ENCODE peak calls at places on chromosome 21, in six cellular contexts. E is suprapubic skin, B is HL-60, A is transverse colon, Q is SK-N-SH, X is GM12892. V is an unnamed sample.

GRCh38 chr21:15203740-15204139 is 138.9 kb upstream of the NRIP1 start:
- DNase-seq in E (no peak), B (no peak), A (no peak), Q (no peak), X (no peak), V (no peak)

GRCh38 chr21:41752231-41752681 is 14.6 kb downstream of the RIPK4 start:
- DNase-seq in E (no peak), B (no peak), A (no peak), Q (no peak), X (no peak), V (no peak)

GRCh38 chr21:42539931-42540343 is 26.3 kb downstream of the SLC37A1 start:
- DNase-seq in E (no peak), B (no peak), A (no peak), Q (no peak), X (no peak), V (no peak)

GRCh38 chr21:27406297-27407009 is 439.6 kb upstream of the ADAMTS5 start:
- DNase-seq in E (no peak), B (no peak), A (no peak), Q (peak), X (no peak), V (no peak)

GRCh38 chr21:33217168-33217567 is 12.6 kb upstream of the IFNAR2 start:
- DNase-seq in E (no peak), B (no peak), A (no peak), Q (no peak), X (no peak), V (no peak)

GRCh38 chr21:27647921-27648320 is 681.0 kb upstream of the ADAMTS5 start:
- DNase-seq in E (no peak), B (no peak), A (no peak), Q (no peak), X (no peak), V (no peak)

GRCh38 chr21:33402011-33402979 is 918 bp upstream of the IFNGR2 start:
- DNase-seq in E (peak), B (peak), A (peak), Q (peak), X (peak), V (peak)

GRCh38 chr21:31180256-31181088 is 142.2 kb upstream of the KRTAP19-8 start:
- DNase-seq in E (no peak), B (no peak), A (no peak), Q (peak), X (no peak), V (no peak)

GRCh38 chr21:20315044-20315443 is 683.2 kb upstream of the NCAM2 start:
- DNase-seq in E (no peak), B (no peak), A (no peak), Q (no peak), X (no peak), V (no peak)

GRCh38 chr21:39676054-39676771 is 63.5 kb downstream of the B3GALT5 start:
- DNase-seq in E (no peak), B (no peak), A (peak), Q (peak), X (no peak), V (no peak)

GRCh38 chr21:31564439-31564838 is 95.1 kb upstream of the SOD1 start:
- DNase-seq in E (no peak), B (no peak), A (no peak), Q (no peak), X (no peak), V (no peak)

GRCh38 chr21:45074818-45075605 is 632 bp downstream of the ADARB1 start:
- DNase-seq in E (no peak), B (no peak), A (no peak), Q (peak), X (no peak), V (peak)

GRCh38 chr21:45073301-45074047 is 906 bp upstream of the ADARB1 start:
- DNase-seq in E (no peak), B (no peak), A (peak), Q (peak), X (no peak), V (peak)

GRCh38 chr21:45072963-45073300 is 1.4 kb upstream of the ADARB1 start:
- DNase-seq in E (no peak), B (no peak), A (no peak), Q (no peak), X (no peak), V (no peak)

GRCh38 chr21:45075606-45076244 is 1.3 kb downstream of the ADARB1 start:
- DNase-seq in E (no peak), B (no peak), A (no peak), Q (no peak), X (no peak), V (no peak)

GRCh38 chr21:45074048-45074817 is at the start of gene ADARB1:
- DNase-seq in E (no peak), B (no peak), A (peak), Q (peak), X (peak), V (peak)
- TF ChIP-seq POLR2AphosphoS5 in E (no peak), B (peak), A (no peak), Q (peak), X (no peak), V (peak)

GRCh38 chr21:16592399-16592798 is 862.6 kb downstream of the USP25 start:
- DNase-seq in E (no peak), B (no peak), A (no peak), Q (peak), X (no peak), V (no peak)

GRCh38 chr21:16594191-16594590 is 864.4 kb downstream of the USP25 start:
- DNase-seq in E (no peak), B (no peak), A (no peak), Q (no peak), X (no peak), V (no peak)

DNA sequence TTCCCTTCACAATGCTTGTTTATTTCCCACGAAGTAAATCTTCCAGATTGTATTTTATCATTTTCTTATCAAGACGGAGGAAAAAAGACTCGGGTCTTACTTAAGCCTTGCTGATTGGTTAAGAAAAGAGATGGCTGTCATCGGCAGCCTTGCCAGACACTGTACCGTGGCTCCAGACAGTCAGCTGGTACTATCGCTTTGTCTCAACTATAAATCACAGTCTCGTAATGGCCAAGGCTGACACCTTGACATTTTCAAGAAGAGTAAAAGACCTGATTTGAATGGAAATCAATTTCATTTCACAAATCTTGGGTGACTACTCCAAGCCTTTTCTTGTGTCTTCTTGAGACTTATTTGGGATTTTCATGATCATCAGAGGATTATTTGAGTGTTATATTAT is 868.0 kb downstream of the USP25 start:
- DNase-seq in E (no peak), B (no peak), A (no peak), Q (no peak), X (no peak), V (no peak)
- TF ChIP-seq POLR2AphosphoS5 in E (no peak), B (no peak), A (no peak), Q (no peak), X (no peak), V (no peak)

GRCh38 chr21:25639167-25639921 is at the start of gene JAM2:
- DNase-seq in E (peak), B (no peak), A (peak), Q (peak), X (peak), V (peak)
- TF ChIP-seq POLR2AphosphoS5 in E (no peak), B (no peak), A (no peak), Q (no peak), X (no peak), V (peak)

DNA sequence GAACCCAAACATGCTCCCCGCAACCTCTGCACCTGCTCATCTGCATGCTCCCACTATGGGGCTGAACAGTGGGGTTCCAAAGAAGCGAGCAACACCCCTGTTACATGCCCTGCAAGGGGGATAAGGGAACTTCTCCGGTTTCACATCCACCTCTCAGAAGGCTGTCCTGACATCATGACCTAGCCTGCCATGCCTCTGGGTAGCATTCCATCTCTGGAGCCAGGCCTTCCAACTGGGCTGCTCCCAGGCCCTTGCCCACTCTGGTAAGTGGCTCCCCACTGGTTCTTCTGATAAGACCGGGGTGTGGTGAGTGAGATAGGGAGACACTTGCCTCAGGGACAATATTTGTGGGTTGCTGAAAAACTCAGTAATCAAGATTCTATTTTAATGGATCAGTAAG is 57.7 kb downstream of the KCNJ15 start:
- DNase-seq in E (no peak), B (no peak), A (no peak), Q (no peak), X (no peak), V (no peak)
- TF ChIP-seq POLR2AphosphoS5 in E (no peak), B (no peak), A (no peak), Q (no peak), X (no peak), V (no peak)

V was measured in spleen.